ENCODE peak calls at places on chromosomes 12 and 14, in nine cellular contexts. U, A, C, Z, K, H, G, P and L are unnamed samples.

GRCh38 chr12:131103614-131104463 is 150.1 kb downstream of the ADGRD1 start:
- DNase-seq in G (no peak), K (no peak), H (no peak), U (peak), A (no peak), Z (no peak), P (no peak), C (no peak), L (no peak)

GRCh38 chr12:52877242-52877641 is 27.6 kb downstream of the KRT8 start:
- DNase-seq in U (no peak), K (no peak), Z (no peak), C (no peak), H (no peak), P (no peak), G (no peak), A (no peak), L (no peak)

GRCh38 chr12:176321-177181 is 37.4 kb downstream of the SLC6A12 start:
- DNase-seq in Z (no peak), U (no peak), A (peak), G (no peak), C (peak), H (peak), K (no peak), P (peak), L (no peak)

GRCh38 chr14:61196034-61196433 is 85.1 kb downstream of the TMEM30B start:
- DNase-seq in Z (no peak), G (no peak), U (no peak), K (no peak), C (no peak), H (no peak), A (no peak), P (no peak), L (no peak)

GRCh38 chr14:91755560-91755959 is 23.7 kb upstream of the CATSPERB start:
- DNase-seq in A (no peak), Z (no peak), U (no peak), C (peak), G (no peak), H (peak), K (no peak), P (peak), L (no peak)

GRCh38 chr14:68476965-68477455 is 315.9 kb downstream of the ZFP36L1 start:
- DNase-seq in G (no peak), Z (no peak), U (no peak), C (no peak), H (no peak), K (no peak), P (no peak), A (no peak), L (no peak)

GRCh38 chr14:75333523-75334190 is 55.0 kb downstream of the FOS start:
- DNase-seq in G (no peak), H (no peak), A (no peak), U (no peak), P (no peak), Z (no peak), K (no peak), C (no peak), L (no peak)

GRCh38 chr12:22415342-22416309 is 81.1 kb upstream of the ST8SIA1 start:
- DNase-seq in K (no peak), P (peak), G (no peak), H (no peak), A (no peak), Z (no peak), C (peak), U (no peak), L (no peak)

GRCh38 chr12:120121343-120121742 is 4.8 kb upstream of the RAB35 start:
- DNase-seq in U (no peak), K (no peak), A (no peak), P (no peak), H (no peak), C (no peak), G (no peak), Z (no peak), L (no peak)

GRCh38 chr14:60509438-60510253 is 700 bp downstream of the SIX6 start:
- DNase-seq in K (no peak), C (no peak), A (no peak), G (no peak), H (peak), P (peak), U (no peak), Z (no peak), L (no peak)

GRCh38 chr14:106586098-106586704 is 1059.8 kb downstream of the TMEM121 start:
- DNase-seq in A (no peak), U (no peak), G (no peak), H (no peak), Z (peak), P (no peak), K (no peak), C (no peak), L (no peak)

GRCh38 chr12:89762498-89763170 is 54.0 kb upstream of the ATP2B1 start:
- DNase-seq in Z (peak), C (no peak), G (peak), P (no peak), K (no peak), A (no peak), H (no peak), U (no peak), L (no peak)

DNA sequence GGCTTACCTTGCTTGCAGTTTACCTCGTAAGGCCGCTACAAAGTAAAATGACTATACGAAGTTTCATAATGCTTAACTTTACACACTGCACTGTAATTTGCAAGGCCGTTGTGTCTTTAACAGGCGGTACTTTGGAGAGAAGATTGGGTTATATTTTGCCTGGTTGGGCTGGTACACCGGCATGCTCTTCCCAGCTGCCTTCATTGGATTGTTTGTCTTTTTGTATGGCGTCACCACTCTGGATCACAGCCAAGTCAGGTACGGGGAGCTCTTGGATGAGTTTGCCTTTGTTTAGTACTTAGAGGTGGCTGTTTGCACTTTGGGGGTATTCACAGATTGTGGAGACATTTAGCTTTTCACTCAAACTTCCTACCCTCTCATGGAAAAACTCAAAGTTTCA is 167.8 kb downstream of the SLC5A8 start:
- DNase-seq in U (no peak), A (no peak), H (no peak), G (no peak), Z (no peak), P (no peak), K (no peak), C (no peak), L (no peak)
- H3K4me3 ChIP-seq in U (no peak), A (no peak), H (no peak), G (no peak), Z (no peak), P (no peak), K (no peak), C (no peak), L (no peak)

GRCh38 chr12:14694145-14694544 is 2.3 kb downstream of the GUCY2C start:
- DNase-seq in P (no peak), G (no peak), A (no peak), C (no peak), Z (no peak), U (no peak), K (no peak), H (no peak), L (no peak)
- H3K4me3 ChIP-seq in P (no peak), G (no peak), A (no peak), C (no peak), Z (no peak), U (no peak), K (no peak), H (no peak), L (no peak)

GRCh38 chr12:79206871-79207270 is 342.3 kb downstream of the SYT1 start:
- DNase-seq in A (no peak), P (no peak), G (no peak), K (no peak), U (no peak), Z (no peak), C (no peak), H (no peak), L (no peak)

DNA sequence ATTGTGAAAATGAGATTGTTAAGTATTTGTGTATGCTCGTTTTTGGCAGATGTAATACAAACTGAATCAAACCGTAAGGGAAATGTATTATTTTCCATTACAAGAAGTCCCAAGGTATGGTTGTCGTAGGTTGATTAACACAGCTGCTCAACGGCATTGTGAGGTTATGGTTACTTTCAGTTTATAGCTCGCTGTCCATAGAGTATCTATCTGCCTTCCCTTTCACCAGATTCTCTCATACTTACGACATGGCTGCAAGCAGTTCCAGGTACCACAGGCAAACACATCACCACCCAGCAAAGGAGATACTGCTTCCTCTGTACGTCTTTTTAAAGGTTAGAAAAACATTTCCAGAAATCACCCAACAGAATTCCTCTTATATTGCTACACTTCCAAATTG is 338.5 kb downstream of the SYT1 start:
- DNase-seq in C (no peak), U (no peak), Z (no peak), A (no peak), G (no peak), P (no peak), K (no peak), H (no peak), L (no peak)
- H3K4me3 ChIP-seq in C (no peak), U (no peak), Z (no peak), A (no peak), G (no peak), P (no peak), K (no peak), H (no peak), L (no peak)

GRCh38 chr14:22508662-22509035 is 80.4 kb downstream of the DAD1 start:
- DNase-seq in A (no peak), U (no peak), C (no peak), P (no peak), K (no peak), H (no peak), G (no peak), Z (no peak), L (no peak)
- H3K4me3 ChIP-seq in A (no peak), U (no peak), C (no peak), P (no peak), K (no peak), H (no peak), G (peak), Z (peak), L (no peak)

GRCh38 chr12:71865166-71865713 is 25.7 kb downstream of the TBC1D15 start:
- DNase-seq in G (no peak), C (peak), Z (no peak), H (peak), A (no peak), P (peak), K (no peak), U (peak), L (no peak)
- H3K4me3 ChIP-seq in G (no peak), C (peak), Z (no peak), H (no peak), A (no peak), P (no peak), K (no peak), U (no peak), L (no peak)

DNA sequence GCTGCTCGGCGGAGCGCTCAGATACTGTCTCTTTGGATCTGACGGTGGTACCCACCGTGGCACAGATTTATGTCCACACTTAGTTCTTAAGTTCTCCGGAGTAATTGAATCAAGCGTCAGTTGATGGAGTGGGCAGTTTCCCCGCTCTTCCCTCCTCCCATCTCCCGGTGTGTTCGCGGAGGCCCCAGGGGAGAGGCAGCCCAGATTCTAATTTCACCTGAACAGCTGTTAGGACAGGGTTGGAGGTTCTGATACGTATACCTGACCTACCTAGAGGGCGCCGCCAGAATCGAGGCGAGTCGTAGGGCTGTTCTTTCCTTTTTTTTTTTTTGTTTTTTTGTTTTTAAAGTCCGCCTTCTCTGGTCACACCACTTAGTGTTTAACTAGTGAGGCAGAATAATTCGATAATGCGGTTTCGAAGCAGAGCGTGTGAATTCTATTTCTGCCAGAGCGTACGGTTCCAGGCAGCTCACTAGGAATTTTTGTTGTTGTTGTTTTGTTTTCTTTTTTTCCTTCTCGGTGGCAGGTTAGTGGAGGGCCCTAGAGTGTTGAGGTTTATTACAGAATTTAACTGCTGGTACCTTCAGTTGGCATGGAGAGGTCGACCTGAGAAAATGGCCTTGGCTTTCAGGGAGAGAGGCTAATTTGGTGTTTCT is 22.3 kb upstream of the GNS start:
- DNase-seq in U (no peak), G (no peak), C (no peak), K (no peak), H (no peak), A (no peak), Z (no peak), P (peak), L (no peak)
- H3K4me3 ChIP-seq in U (peak), G (peak), C (peak), K (peak), H (no peak), A (peak), Z (peak), P (no peak), L (peak)

DNA sequence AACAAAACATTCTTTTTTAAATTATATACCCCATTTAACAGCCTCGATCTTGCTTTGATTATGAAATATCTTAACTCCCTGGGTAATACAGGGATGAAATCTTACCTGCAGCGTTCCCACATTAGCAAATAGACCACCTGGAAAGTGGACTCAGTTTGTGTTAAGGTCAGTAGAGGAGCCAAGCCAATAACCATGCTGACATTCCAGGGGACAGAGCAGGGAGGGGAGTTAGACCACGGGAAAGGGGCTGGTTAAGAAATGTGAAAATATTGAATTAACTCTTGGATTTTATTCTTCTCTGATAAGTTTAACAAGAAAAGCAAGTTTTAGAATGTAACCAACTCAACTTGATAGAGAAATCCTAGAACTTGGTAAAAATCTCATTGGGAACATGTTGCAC is 144.9 kb upstream of the CLEC14A start:
- DNase-seq in K (no peak), A (no peak), G (no peak), U (no peak), P (no peak), Z (no peak), C (no peak), H (no peak), L (no peak)
- H3K4me3 ChIP-seq in K (no peak), A (no peak), G (no peak), U (no peak), P (no peak), Z (no peak), C (no peak), H (no peak), L (no peak)

DNA sequence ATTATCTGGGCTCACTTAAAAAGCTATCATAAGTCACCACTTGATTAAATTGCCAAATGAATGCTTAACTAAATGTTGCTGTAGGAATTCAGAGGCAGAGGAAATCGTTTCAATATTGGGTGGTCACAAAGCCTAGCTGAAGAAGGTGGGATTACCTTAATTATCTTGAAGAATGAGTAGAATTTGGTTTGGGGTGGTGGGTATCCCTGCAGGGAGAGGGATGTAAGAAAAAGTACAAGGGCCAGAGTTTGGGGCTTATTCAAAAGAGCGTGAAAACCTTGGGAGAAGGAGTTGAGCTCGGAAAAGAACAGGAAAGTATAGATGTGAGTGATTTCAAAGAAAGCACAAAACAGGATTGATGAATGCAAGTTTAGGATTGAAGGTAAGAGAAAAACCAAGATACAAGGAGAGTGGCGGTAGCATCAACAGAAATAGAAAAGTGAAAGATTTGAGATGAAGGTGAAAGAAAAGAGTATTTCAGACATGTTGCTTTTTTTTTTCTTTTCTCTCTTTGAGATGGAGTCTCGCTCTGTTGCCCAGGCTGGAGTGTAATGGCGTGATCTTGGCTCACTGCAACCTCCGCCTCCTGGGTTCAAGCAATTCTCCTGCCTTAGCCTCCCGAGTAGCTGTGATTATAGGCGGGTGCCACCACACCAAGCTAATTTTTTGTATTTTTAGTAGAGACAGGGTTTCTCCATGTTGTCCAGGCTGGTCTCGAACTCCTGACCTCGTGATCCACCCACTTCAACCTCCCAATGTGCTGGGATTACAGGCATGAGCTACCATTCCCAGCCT is 1.7 kb downstream of the BRMS1L start:
- DNase-seq in P (no peak), G (no peak), Z (no peak), K (no peak), A (no peak), U (no peak), C (no peak), H (no peak), L (no peak)
- H3K4me3 ChIP-seq in P (no peak), G (peak), Z (no peak), K (peak), A (peak), U (peak), C (peak), H (no peak), L (peak)

DNA sequence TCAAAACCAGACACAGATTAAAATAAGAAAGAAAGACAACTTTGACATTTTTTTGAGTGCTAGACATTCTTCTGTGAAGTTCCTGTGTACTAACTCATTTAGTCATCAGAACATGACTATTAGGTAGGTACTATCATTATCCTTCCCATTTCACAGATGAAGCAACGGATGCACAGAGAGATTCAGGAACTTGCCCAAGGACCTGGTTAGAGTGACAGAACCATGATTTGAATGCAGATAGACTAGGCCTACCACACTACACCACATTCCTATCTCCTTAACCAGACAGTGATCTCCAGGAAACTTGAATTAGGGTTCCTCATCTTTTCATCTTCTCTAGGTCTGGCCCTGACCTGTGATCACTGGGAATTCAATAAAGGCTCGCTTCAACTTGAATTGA is 54.4 kb upstream of the MED13L start:
- DNase-seq in U (no peak), H (no peak), Z (no peak), G (no peak), C (no peak), P (no peak), K (no peak), A (no peak), L (no peak)
- H3K4me3 ChIP-seq in U (no peak), H (no peak), Z (no peak), G (no peak), C (no peak), P (no peak), K (no peak), A (no peak), L (no peak)

GRCh38 chr12:58915634-58916033 is 4.7 kb downstream of the LRIG3 start:
- DNase-seq in P (peak), K (peak), Z (no peak), C (peak), U (no peak), A (peak), H (peak), G (no peak), L (peak)
- H3K4me3 ChIP-seq in P (peak), K (peak), Z (no peak), C (peak), U (peak), A (peak), H (no peak), G (no peak), L (peak)